ENCODE peak calls at places on chromosome 16, in four cellular contexts. A is stimulated activated CD4-positive, alpha-beta T cell treated with anti-CD3 and anti-CD28 coated beads, Interleukin-12 subunit alpha, Interleukin-12 subunit beta, amount 100 ng/mL, for 48 hours; Z is naive thymus-derived CD8-positive, alpha-beta T cell; I is activated naive CD4-positive, alpha-beta T cell treated with Interleukin-2 at 50 U/mL for 16 hours. U is an unnamed sample.

GRCh38 chr16:24624102-24624501 is 84.7 kb downstream of the RBBP6 start:
- DNase-seq in A (no peak), Z (no peak), I (no peak), U (no peak)

GRCh38 chr16:54545890-54546476 is 259.4 kb upstream of the IRX3 start:
- DNase-seq in A (no peak), Z (no peak), I (no peak), U (no peak)

GRCh38 chr16:69204106-69204655 is 17.2 kb downstream of the SNTB2 start:
- DNase-seq in A (no peak), Z (no peak), I (no peak), U (no peak)

GRCh38 chr16:88713568-88714419 is 7.5 kb downstream of the CTU2 start:
- DNase-seq in A (no peak), Z (no peak), I (no peak), U (no peak)

GRCh38 chr16:88582912-88583575 is 12.8 kb downstream of the ZC3H18 start:
- DNase-seq in A (no peak), Z (no peak), I (no peak), U (no peak)

GRCh38 chr16:23183486-23183862 is 929 bp downstream of the SCNN1G start:
- DNase-seq in A (no peak), Z (no peak), I (no peak), U (no peak)

GRCh38 chr16:85685251-85685650 is 3.5 kb downstream of the GINS2 start:
- DNase-seq in A (no peak), Z (no peak), I (no peak), U (no peak)

GRCh38 chr16:72879846-72880245 is 168.1 kb downstream of the ZFHX3 start:
- DNase-seq in A (no peak), Z (no peak), I (no peak), U (no peak)

GRCh38 chr16:68235882-68236803 is at the start of gene ESRP2:
- DNase-seq in A (no peak), Z (peak), I (peak), U (peak)

GRCh38 chr16:50201784-50202183 is 48.7 kb downstream of the TENT4B start:
- DNase-seq in A (no peak), Z (no peak), I (no peak), U (no peak)

GRCh38 chr16:27991876-27992275 is 71.6 kb downstream of the GSG1L start:
- DNase-seq in A (no peak), Z (no peak), I (no peak), U (no peak)

GRCh38 chr16:72985148-72985882 is 62.6 kb downstream of the ZFHX3 start:
- DNase-seq in A (no peak), Z (no peak), I (no peak), U (no peak)